ENCODE peak calls at places on chromosomes 4 and X, in seven cellular contexts. X is GM23338, Q is neuronal stem cell, I is mesenchymal stem cell, A is astrocyte, P is kidney, M is ovary. L is an unnamed sample.

GRCh38 chr4:15612136-15612535 is 43.0 kb downstream of the FBXL5 start:
- DNase-seq in X (no peak), Q (no peak), I (no peak), A (no peak), P (no peak), M (no peak), L (no peak)

GRCh38 chr4:156517546-156517945 is 454.1 kb downstream of the PDGFC start:
- DNase-seq in X (no peak), Q (no peak), I (no peak), A (no peak), P (no peak), M (no peak), L (no peak)

GRCh38 chr4:109902559-109903251 is 10.0 kb upstream of the EGF start:
- DNase-seq in X (no peak), Q (no peak), I (no peak), A (no peak), P (no peak), M (no peak), L (no peak)

GRCh38 chr4:6177587-6178197 is 22.7 kb downstream of the JAKMIP1 start:
- DNase-seq in X (peak; percentile 66), Q (no peak), I (no peak), A (no peak), P (no peak), M (no peak), L (no peak)

GRCh38 chr4:53534684-53535083 is 56.6 kb downstream of the LNX1 start:
- DNase-seq in X (no peak), Q (no peak), I (no peak), A (no peak), P (no peak), M (no peak), L (no peak)

GRCh38 chrX:78321809-78322208 is 5.6 kb downstream of the CYSLTR1 start:
- DNase-seq in X (no peak), Q (no peak), I (no peak), A (no peak), P (no peak), M (no peak), L (no peak)

GRCh38 chrX:22690116-22690515 is 309.6 kb upstream of the DDX53 start:
- DNase-seq in X (no peak), Q (no peak), I (peak; percentile 8), A (no peak), P (no peak), M (no peak), L (no peak)

GRCh38 chr4:146520894-146521542 is 722 bp downstream of the SLC10A7 start:
- DNase-seq in X (peak; percentile 7), Q (peak; percentile 9), I (peak; percentile 86), A (peak; percentile 76), P (no peak), M (no peak), L (no peak)

GRCh38 chr4:169283114-169283509 is 12.4 kb upstream of the SH3RF1 start:
- DNase-seq in X (no peak), Q (no peak), I (peak; percentile 25), A (peak; percentile 98), P (no peak), M (no peak), L (no peak)

GRCh38 chrX:1463581-1464281 is 11.0 kb upstream of the ASMTL start:
- DNase-seq in X (no peak), Q (no peak), I (no peak), A (no peak), P (peak; percentile 3), M (no peak), L (peak; percentile 22)

GRCh38 chr4:169142390-169142789 is 128.4 kb downstream of the SH3RF1 start:
- DNase-seq in X (no peak), Q (no peak), I (no peak), A (no peak), P (no peak), M (no peak), L (no peak)

GRCh38 chrX:12956704-12957541 is 18.0 kb upstream of the TMSB4X start:
- DNase-seq in X (peak; percentile 41), Q (no peak), I (peak; percentile 71), A (peak; percentile 61), P (no peak), M (no peak), L (no peak)

GRCh38 chr4:140049024-140049923 is 104.7 kb downstream of the MAML3 start:
- DNase-seq in X (peak; percentile 88), Q (peak; percentile 57), I (peak; percentile 44), A (peak; percentile 61), P (no peak), M (peak; percentile 68), L (peak; percentile 89)

GRCh38 chr4:151409470-151410313 is 716 bp downstream of the FHIP1A start:
- DNase-seq in X (peak; percentile 74), Q (peak; percentile 36), I (peak; percentile 55), A (no peak), P (peak; percentile 81), M (peak; percentile 53), L (peak; percentile 75)

GRCh38 chr4:188023682-188024081 is 28.1 kb downstream of the ZFP42 start:
- DNase-seq in X (peak; percentile 51), Q (no peak), I (peak; percentile 18), A (peak; percentile 20), P (no peak), M (no peak), L (peak; percentile 60)

GRCh38 chr4:165464338-165464737 is 85.5 kb downstream of the CPE start:
- DNase-seq in X (no peak), Q (no peak), I (no peak), A (no peak), P (no peak), M (no peak), L (no peak)

GRCh38 chr4:815464-816146 is 10.3 kb downstream of the CPLX1 start:
- DNase-seq in X (no peak), Q (no peak), I (no peak), A (no peak), P (no peak), M (no peak), L (no peak)

GRCh38 chrX:10038585-10038984 is 71.4 kb downstream of the CLDN34 start:
- DNase-seq in X (no peak), Q (no peak), I (no peak), A (no peak), P (no peak), M (no peak), L (no peak)

GRCh38 chr4:119731146-119731742 is 102.6 kb upstream of the PDE5A start:
- DNase-seq in X (peak; percentile 2), Q (no peak), I (no peak), A (no peak), P (no peak), M (no peak), L (no peak)

GRCh38 chr4:183355405-183355804 is 33.2 kb upstream of the CLDN24 start:
- DNase-seq in X (no peak), Q (no peak), I (peak; percentile 72), A (peak; percentile 93), P (no peak), M (no peak), L (no peak)

GRCh38 chr4:25834411-25835107 is 28.2 kb downstream of the SEL1L3 start:
- DNase-seq in X (no peak), Q (no peak), I (no peak), A (no peak), P (no peak), M (no peak), L (no peak)

GRCh38 chrX:28988246-28988645 is 401.0 kb downstream of the IL1RAPL1 start:
- DNase-seq in X (no peak), Q (no peak), I (no peak), A (no peak), P (no peak), M (no peak), L (no peak)

GRCh38 chr4:20370284-20370683 is 118.6 kb downstream of the SLIT2 start:
- DNase-seq in X (no peak), Q (no peak), I (peak; percentile 29), A (peak; percentile 22), P (no peak), M (no peak), L (no peak)

GRCh38 chr4:10016169-10016568 is 5.1 kb downstream of the SLC2A9 start:
- DNase-seq in X (no peak), Q (no peak), I (no peak), A (no peak), P (no peak), M (no peak), L (no peak)

GRCh38 chrX:104122829-104123228 is 10.5 kb downstream of the ZCCHC18 start:
- DNase-seq in X (no peak), Q (no peak), I (no peak), A (no peak), P (no peak), M (no peak), L (no peak)

GRCh38 chrX:74421181-74422028 is at the start of gene SLC16A2:
- DNase-seq in X (peak; percentile 60), Q (peak; percentile 62), I (peak; percentile 89), A (peak; percentile 76), P (peak; percentile 92), M (peak; percentile 80), L (peak; percentile 69)
- H3K27ac ChIP-seq in X (no peak within 1 kb of the TSS), Q (peak within 1 kb of the TSS; percentile 87), I (peak within 1 kb of the TSS; percentile 97), A (peak within 1 kb of the TSS; percentile 67), P (peak within 1 kb of the TSS; percentile 94), M (peak within 1 kb of the TSS; percentile 94), L (no peak within 1 kb of the TSS)

GRCh38 chr4:74410741-74411140 is 34.2 kb upstream of the AREG start:
- DNase-seq in X (no peak), Q (no peak), I (no peak), A (no peak), P (no peak), M (no peak), L (no peak)

GRCh38 chr4:74407891-74408290 is 37.0 kb upstream of the AREG start:
- DNase-seq in X (no peak), Q (no peak), I (no peak), A (no peak), P (no peak), M (no peak), L (no peak)

GRCh38 chr4:74408639-74409038 is 36.3 kb upstream of the AREG start:
- DNase-seq in X (no peak), Q (no peak), I (peak; percentile 47), A (peak; percentile 69), P (no peak), M (no peak), L (no peak)

GRCh38 chr4:74412225-74412624 is 32.7 kb upstream of the AREG start:
- DNase-seq in X (no peak), Q (no peak), I (no peak), A (no peak), P (no peak), M (no peak), L (no peak)

DNA sequence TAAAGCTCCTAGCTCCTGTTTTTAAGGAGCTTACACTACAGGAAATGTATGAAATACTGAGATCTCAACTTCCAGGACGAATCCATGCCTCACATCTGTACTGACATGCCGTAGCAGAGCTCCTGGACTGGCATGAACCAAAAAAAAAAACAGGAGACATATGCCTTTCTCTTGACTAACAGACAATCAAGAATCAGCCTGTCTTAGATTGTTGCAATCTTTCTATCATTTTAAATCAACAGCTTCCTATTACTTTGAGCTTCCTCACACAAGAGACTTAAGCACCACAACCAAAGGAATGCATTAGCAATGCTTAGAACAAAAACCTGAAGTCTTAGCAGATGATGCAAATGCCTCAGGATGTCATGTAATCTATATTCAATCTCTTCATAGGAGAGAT is 34.7 kb upstream of the AREG start:
- DNase-seq in X (peak; percentile 27), Q (no peak), I (peak; percentile 34), A (peak; percentile 50), P (no peak), M (no peak), L (no peak)
- H3K27ac ChIP-seq in X (no peak overlapping the region), Q (no peak overlapping the region), I (no peak overlapping the region), A (no peak overlapping the region), P (no peak overlapping the region), M (no peak overlapping the region), L (no peak overlapping the region)

GRCh38 chrX:130124577-130124976 is 14.3 kb upstream of the ELF4 start:
- DNase-seq in X (peak; percentile 41), Q (no peak), I (no peak), A (no peak), P (no peak), M (no peak), L (no peak)
- H3K27ac ChIP-seq in X (no peak overlapping the region), Q (no peak overlapping the region), I (no peak overlapping the region), A (no peak overlapping the region), P (no peak overlapping the region), M (no peak overlapping the region), L (no peak overlapping the region)

GRCh38 chr4:127975121-127975770 is 10.0 kb downstream of the ABHD18 start:
- DNase-seq in X (no peak), Q (no peak), I (no peak), A (peak; percentile 7), P (no peak), M (no peak), L (no peak)
- H3K27ac ChIP-seq in X (no peak overlapping the region), Q (no peak overlapping the region), I (no peak overlapping the region), A (no peak overlapping the region), P (no peak overlapping the region), M (no peak overlapping the region), L (no peak overlapping the region)